ENCODE peak calls at places on chromosomes 5 and 9, in six cellular contexts. Y, G, U, K, E and F are unnamed samples.
A peak's percentile ranks its signal among the peaks of the same experiment; 100 is the strongest.

GRCh38 chr9:122402403-122403268 is 31.8 kb downstream of the PTGS1 start:
- DNase-seq in Y (peak; percentile 98), G (no peak), U (no peak), K (no peak), E (peak; percentile 98), F (no peak)

GRCh38 chr9:108580021-108580439 is 275.8 kb downstream of the ACTL7B start:
- DNase-seq in Y (no peak), G (no peak), U (no peak), K (no peak), E (peak; percentile 34), F (no peak)

GRCh38 chr9:98081477-98082219 is 25.1 kb downstream of the NANS start:
- DNase-seq in Y (peak; percentile 46), G (no peak), U (no peak), K (no peak), E (peak; percentile 40), F (no peak)

GRCh38 chr9:122930933-122931850 is at the start of gene ZBTB26:
- DNase-seq in Y (peak; percentile 97), G (peak; percentile 82), U (peak; percentile 97), K (peak; percentile 84), E (peak; percentile 95), F (peak; percentile 88)

GRCh38 chr9:114561771-114562170 is 25.8 kb upstream of the ATP6V1G1 start:
- DNase-seq in Y (no peak), G (no peak), U (no peak), K (no peak), E (no peak), F (no peak)

GRCh38 chr5:55877655-55878054 is 26.5 kb downstream of the IL31RA start:
- DNase-seq in Y (no peak), G (no peak), U (no peak), K (no peak), E (no peak), F (no peak)

GRCh38 chr5:54401515-54401914 is 54.0 kb upstream of the HSPB3 start:
- DNase-seq in Y (no peak), G (no peak), U (no peak), K (no peak), E (no peak), F (no peak)

GRCh38 chr5:103526164-103526915 is 36.2 kb downstream of the NUDT12 start:
- DNase-seq in Y (no peak), G (no peak), U (no peak), K (no peak), E (peak; percentile 87), F (no peak)

GRCh38 chr9:121887553-121888437 is 205.3 kb downstream of the TTLL11 start:
- DNase-seq in Y (peak; percentile 38), G (no peak), U (no peak), K (no peak), E (no peak), F (no peak)

GRCh38 chr9:124661184-124661755 is 109.8 kb downstream of the NR6A1 start:
- DNase-seq in Y (no peak), G (no peak), U (no peak), K (no peak), E (no peak), F (no peak)
- H3K4me3 ChIP-seq in Y (no peak overlapping the region), G (no peak overlapping the region), U (no peak overlapping the region), K (no peak overlapping the region), E (no peak overlapping the region), F (no peak overlapping the region)

GRCh38 chr5:101009758-101010519 is 106.9 kb upstream of the ST8SIA4 start:
- DNase-seq in Y (no peak), G (no peak), U (no peak), K (no peak), E (no peak), F (no peak)
- H3K4me3 ChIP-seq in Y (no peak overlapping the region), G (no peak overlapping the region), U (no peak overlapping the region), K (no peak overlapping the region), E (no peak overlapping the region), F (no peak overlapping the region)

GRCh38 chr5:6584101-6584645 is 48.7 kb downstream of the NSUN2 start:
- DNase-seq in Y (no peak), G (no peak), U (no peak), K (no peak), E (no peak), F (no peak)

GRCh38 chr5:6581090-6581489 is 51.8 kb downstream of the NSUN2 start:
- DNase-seq in Y (no peak), G (no peak), U (no peak), K (no peak), E (no peak), F (no peak)

GRCh38 chr5:6583049-6583880 is 49.6 kb downstream of the NSUN2 start:
- DNase-seq in Y (peak; percentile 4), G (no peak), U (peak; percentile 47), K (no peak), E (peak; percentile 31), F (no peak)

GRCh38 chr5:6581559-6582426 is 51.1 kb downstream of the NSUN2 start:
- DNase-seq in Y (no peak), G (no peak), U (no peak), K (no peak), E (peak; percentile 15), F (no peak)

DNA sequence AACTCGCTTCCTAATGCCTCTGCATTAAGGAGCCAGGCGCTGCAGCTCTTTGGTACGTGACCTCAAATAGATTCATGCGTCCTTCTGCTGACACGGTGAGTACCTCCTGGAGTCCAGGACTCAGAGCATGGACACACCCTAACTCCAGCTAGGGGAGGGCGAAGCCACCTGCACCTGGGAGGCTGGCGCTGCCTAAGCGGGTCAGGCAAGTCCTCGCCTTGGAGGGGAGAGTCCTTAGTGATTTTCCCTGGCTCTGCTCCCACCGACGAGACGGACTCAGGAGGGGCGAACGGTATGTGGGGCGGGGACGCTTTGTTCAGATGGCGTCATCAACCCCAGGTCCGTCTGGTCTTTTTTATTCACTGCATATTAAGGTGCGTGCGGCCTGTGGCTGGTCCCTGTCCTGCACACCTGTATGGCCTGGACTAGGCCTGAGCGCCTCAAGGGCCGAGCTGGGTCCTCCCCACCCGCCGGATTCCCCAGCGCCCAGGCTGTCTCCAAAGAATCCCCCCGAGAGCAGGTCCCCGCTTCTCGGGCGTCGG is 50.3 kb downstream of the NSUN2 start:
- DNase-seq in Y (no peak), G (no peak), U (peak; percentile 23), K (no peak), E (no peak), F (no peak)
- H3K4me3 ChIP-seq in Y (peak overlapping the region; percentile 41), G (no peak overlapping the region), U (no peak overlapping the region), K (peak overlapping the region; percentile 67), E (peak overlapping the region; percentile 21), F (no peak overlapping the region)

GRCh38 chr9:93467062-93467416 is 13.7 kb upstream of the FAM120AOS start:
- DNase-seq in Y (no peak), G (no peak), U (no peak), K (no peak), E (no peak), F (no peak)
- H3K4me3 ChIP-seq in Y (no peak overlapping the region), G (peak overlapping the region; percentile 43), U (no peak overlapping the region), K (no peak overlapping the region), E (no peak overlapping the region), F (no peak overlapping the region)

GRCh38 chr5:757346-757930 is 27.1 kb downstream of the ZDHHC11B start:
- DNase-seq in Y (no peak), G (no peak), U (no peak), K (no peak), E (no peak), F (no peak)

GRCh38 chr5:756865-757345 is 27.6 kb downstream of the ZDHHC11B start:
- DNase-seq in Y (peak; percentile 69), G (no peak), U (no peak), K (no peak), E (no peak), F (no peak)

GRCh38 chr5:758698-759053 is 25.9 kb downstream of the ZDHHC11B start:
- DNase-seq in Y (no peak), G (no peak), U (no peak), K (no peak), E (no peak), F (no peak)

GRCh38 chr5:759111-759741 is 25.3 kb downstream of the ZDHHC11B start:
- DNase-seq in Y (peak; percentile 75), G (peak; percentile 42), U (no peak), K (no peak), E (peak; percentile 67), F (peak; percentile 83)

DNA sequence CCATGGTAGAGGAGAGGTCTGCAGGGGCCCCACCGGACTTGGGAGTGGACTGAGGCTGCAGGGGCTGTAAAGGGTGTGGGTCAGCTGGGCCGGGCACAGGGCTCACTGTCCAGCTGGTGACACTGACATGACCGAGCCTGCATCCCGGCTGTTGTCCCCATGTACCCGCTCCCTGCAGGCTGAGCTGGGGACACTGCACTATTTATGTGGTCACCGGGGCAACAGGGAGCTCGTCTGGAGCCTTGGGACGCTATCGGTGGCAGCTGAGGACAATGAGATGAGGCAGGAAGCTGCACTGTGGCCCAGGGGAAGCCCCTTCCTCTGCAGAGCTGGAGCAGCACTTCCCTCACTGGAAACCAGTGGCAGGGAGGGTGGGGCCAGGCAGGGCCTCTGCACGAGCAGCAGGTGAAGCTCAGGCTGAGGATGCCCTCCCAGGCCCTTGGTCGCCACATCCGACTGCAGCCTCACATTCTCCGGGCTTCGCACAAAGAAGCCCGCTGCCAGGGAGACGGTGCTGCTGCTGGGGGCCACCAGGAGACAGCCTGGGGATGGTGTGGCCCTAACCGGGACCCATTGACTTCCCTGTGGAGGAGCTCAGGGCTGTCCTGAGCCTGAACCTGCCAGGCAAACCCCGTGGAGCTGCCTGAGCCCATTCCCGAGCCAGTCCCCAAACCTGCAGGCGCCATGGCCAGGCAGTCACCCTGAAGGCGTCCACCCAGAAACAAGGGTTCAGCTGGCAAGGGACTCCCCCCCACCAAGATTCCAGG is 26.4 kb downstream of the ZDHHC11B start:
- DNase-seq in Y (peak; percentile 49), G (no peak), U (no peak), K (no peak), E (no peak), F (no peak)
- H3K4me3 ChIP-seq in Y (no peak overlapping the region), G (no peak overlapping the region), U (no peak overlapping the region), K (no peak overlapping the region), E (no peak overlapping the region), F (no peak overlapping the region)

GRCh38 chr5:27473300-27474053 is 435.1 kb upstream of the CDH9 start:
- DNase-seq in Y (peak; percentile 62), G (no peak), U (no peak), K (no peak), E (no peak), F (no peak)
- H3K4me3 ChIP-seq in Y (peak overlapping the region; percentile 68), G (no peak overlapping the region), U (no peak overlapping the region), K (no peak overlapping the region), E (no peak overlapping the region), F (no peak overlapping the region)

DNA sequence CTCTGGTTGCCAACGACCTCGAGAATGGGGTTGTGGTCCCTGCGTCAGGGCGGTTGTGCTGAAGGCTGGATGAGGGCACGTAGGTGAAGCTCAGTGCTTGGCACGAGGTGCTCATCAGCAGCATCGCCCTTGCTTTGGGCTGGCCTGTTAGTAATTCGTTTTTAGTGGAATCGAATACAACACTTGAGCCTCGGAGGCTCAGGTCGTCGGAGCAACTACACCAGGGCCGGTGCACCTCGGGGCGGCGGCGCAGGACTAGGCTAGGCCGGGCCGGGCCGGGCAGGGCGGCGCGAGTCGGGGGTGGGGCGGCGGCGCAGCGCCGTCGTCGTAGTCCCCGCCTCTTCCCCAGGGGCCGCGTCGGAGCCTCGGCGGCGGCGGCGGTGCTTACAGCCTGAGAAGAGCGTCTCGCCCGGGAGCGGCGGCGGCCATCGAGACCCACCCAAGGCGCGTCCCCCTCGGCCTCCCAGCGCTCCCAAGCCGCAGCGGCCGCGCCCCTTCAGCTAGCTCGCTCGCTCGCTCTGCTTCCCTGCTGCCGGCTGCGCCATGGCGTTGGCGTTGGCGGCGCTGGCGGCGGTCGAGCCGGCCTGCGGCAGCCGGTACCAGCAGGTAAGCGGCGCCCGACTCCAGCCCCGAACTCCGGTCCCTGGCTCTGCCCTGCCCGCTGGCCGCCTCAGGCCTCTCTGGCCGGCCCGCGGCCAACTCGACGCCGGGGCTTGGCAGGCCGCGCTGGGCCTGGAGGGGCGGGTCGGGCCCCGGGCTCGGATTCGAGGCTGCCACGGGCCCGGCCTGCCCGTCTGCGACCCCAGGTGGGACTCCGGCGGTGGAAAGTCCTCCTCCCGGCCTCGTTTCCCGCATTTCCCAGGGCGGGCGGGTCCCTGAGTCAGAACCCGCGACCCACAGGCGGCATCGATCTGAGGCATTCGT is at the start of gene NDFIP1:
- DNase-seq in Y (peak; percentile 82), G (peak; percentile 87), U (peak; percentile 87), K (peak; percentile 22), E (peak; percentile 86), F (peak; percentile 45)
- H3K4me3 ChIP-seq in Y (peak within 1 kb of the TSS; percentile 98), G (peak within 1 kb of the TSS; percentile 99), U (peak within 1 kb of the TSS; percentile 96), K (peak within 1 kb of the TSS; percentile 89), E (peak within 1 kb of the TSS; percentile 78), F (peak within 1 kb of the TSS; percentile 82)